ENCODE peak calls at places on chromosomes 6 and 20, in four cellular contexts. Z is GM12878, E is A549, W is WTC11. S is an unnamed sample.

GRCh38 chr20:47917549-47918070 is 132.3 kb upstream of the SULF2 start:
- DNase-seq in Z (no peak), E (no peak), W (no peak), S (no peak)

GRCh38 chr6:14804444-14805210 is 441.2 kb upstream of the JARID2 start:
- DNase-seq in Z (no peak), E (no peak), W (no peak), S (peak)

GRCh38 chr6:131950767-131951575 is at the start of gene CCN2:
- DNase-seq in Z (no peak), E (peak), W (peak), S (no peak)

GRCh38 chr6:108341312-108341711 is 46.5 kb downstream of the AFG1L start:
- DNase-seq in Z (no peak), E (no peak), W (no peak), S (no peak)

GRCh38 chr6:145897552-145897951 is 66.6 kb downstream of the SHPRH start:
- DNase-seq in Z (no peak), E (no peak), W (no peak), S (no peak)

GRCh38 chr20:10344953-10345352 is 89.1 kb downstream of the MKKS start:
- DNase-seq in Z (no peak), E (no peak), W (no peak), S (no peak)

GRCh38 chr6:147567141-147567805 is 58.8 kb downstream of the SAMD5 start:
- DNase-seq in Z (no peak), E (no peak), W (no peak), S (no peak)

GRCh38 chr6:40326689-40327404 is 260.3 kb downstream of the LRFN2 start:
- DNase-seq in Z (no peak), E (no peak), W (no peak), S (no peak)

GRCh38 chr20:25178563-25179438 is 16.7 kb upstream of the ENTPD6 start:
- DNase-seq in Z (no peak), E (peak), W (no peak), S (peak)

GRCh38 chr6:135044639-135045038 is 10.0 kb downstream of the HBS1L start:
- DNase-seq in Z (no peak), E (no peak), W (no peak), S (no peak)

GRCh38 chr6:29517728-29518440 is 30.1 kb upstream of the MAS1L start:
- DNase-seq in Z (no peak), E (no peak), W (no peak), S (no peak)

GRCh38 chr6:111734068-111734825 is 128.6 kb upstream of the TRAF3IP2 start:
- DNase-seq in Z (no peak), E (no peak), W (no peak), S (no peak)

GRCh38 chr6:133774356-133774755 is 114.6 kb upstream of the TCF21 start:
- DNase-seq in Z (no peak), E (peak), W (no peak), S (no peak)

GRCh38 chr6:134357110-134357509 is 39.2 kb upstream of the SGK1 start:
- DNase-seq in Z (no peak), E (no peak), W (no peak), S (no peak)

GRCh38 chr20:59751075-59751711 is 146.9 kb downstream of the PHACTR3 start:
- DNase-seq in Z (peak), E (peak), W (peak), S (peak)

GRCh38 chr6:142833054-142833453 is 111.9 kb downstream of the HIVEP2 start:
- DNase-seq in Z (no peak), E (peak), W (no peak), S (no peak)

GRCh38 chr20:3250091-3250504 is 11.1 kb upstream of the SLC4A11 start:
- DNase-seq in Z (no peak), E (peak), W (peak), S (peak)

GRCh38 chr6:28743271-28743789 is 180.5 kb downstream of the TRIM27 start:
- DNase-seq in Z (no peak), E (peak), W (no peak), S (peak)

GRCh38 chr6:118161364-118161763 is 254.3 kb downstream of the SLC35F1 start:
- DNase-seq in Z (no peak), E (no peak), W (no peak), S (no peak)

GRCh38 chr6:31092769-31093505 is 19.4 kb downstream of the C6orf15 start:
- DNase-seq in Z (no peak), E (no peak), W (no peak), S (peak)

GRCh38 chr6:156107514-156108150 is 652.0 kb upstream of the NOX3 start:
- DNase-seq in Z (no peak), E (no peak), W (no peak), S (no peak)

GRCh38 chr6:30007132-30007764 is 53.8 kb upstream of the POLR1H start:
- DNase-seq in Z (no peak), E (no peak), W (peak), S (no peak)

GRCh38 chr6:137827977-137828815 is 38.9 kb upstream of the TNFAIP3 start:
- DNase-seq in Z (peak), E (no peak), W (no peak), S (no peak)

DNA sequence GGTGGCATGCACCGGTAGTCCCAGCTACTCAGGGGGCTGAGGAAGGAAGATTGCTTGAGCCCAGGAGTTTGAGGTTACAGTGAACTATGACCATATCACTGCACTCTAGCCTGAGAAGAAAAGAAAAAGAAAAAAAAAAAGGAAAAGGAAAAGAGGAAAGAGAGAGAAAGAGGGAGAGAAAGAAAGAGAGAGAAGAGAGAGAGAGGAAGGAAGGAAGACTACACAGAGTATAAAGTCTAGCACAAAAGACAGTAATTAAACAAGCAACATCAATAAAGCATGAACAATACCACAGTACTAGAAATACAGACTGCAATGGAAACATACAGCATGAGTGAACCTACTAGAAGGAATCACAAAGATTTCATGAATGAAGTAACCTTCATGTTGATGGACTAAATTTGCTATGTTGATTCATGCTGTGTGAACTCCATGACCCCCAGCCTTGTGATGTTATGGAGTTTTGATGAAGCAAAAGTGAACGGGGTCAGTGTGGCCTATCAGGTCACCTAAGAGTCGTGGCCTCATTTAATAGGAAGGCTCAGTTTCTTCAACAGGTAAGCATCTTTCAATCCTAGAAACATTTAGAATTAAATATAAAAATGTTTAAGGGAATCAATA is 57.6 kb downstream of the NUDT3 start:
- DNase-seq in Z (no peak), E (no peak), W (no peak), S (no peak)
- TF ChIP-seq ESRRA in Z (no peak), E (no peak), W (no peak), S (no peak)

DNA sequence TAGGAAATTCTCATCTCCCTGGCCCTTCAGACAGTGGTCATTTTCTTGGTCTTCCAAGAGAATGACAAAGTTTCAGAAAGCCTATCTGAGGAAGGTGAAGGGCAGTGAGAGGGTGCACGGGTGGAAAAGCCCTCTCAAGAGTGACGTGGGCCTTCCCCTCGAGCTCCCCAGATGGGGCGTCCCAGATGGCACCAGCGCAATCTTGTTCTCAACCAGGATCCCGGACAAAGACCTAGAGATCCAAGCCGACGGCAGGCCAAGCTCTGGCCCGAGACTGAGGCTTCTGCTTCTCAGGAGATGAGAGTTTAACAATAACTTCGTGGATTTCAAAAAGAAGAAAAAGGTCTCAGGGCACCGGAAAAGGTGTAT is 797 bp upstream of the ZNF133 start:
- DNase-seq in Z (no peak), E (no peak), W (no peak), S (no peak)
- TF ChIP-seq ESRRA in Z (no peak), E (no peak), W (no peak), S (no peak)

DNA sequence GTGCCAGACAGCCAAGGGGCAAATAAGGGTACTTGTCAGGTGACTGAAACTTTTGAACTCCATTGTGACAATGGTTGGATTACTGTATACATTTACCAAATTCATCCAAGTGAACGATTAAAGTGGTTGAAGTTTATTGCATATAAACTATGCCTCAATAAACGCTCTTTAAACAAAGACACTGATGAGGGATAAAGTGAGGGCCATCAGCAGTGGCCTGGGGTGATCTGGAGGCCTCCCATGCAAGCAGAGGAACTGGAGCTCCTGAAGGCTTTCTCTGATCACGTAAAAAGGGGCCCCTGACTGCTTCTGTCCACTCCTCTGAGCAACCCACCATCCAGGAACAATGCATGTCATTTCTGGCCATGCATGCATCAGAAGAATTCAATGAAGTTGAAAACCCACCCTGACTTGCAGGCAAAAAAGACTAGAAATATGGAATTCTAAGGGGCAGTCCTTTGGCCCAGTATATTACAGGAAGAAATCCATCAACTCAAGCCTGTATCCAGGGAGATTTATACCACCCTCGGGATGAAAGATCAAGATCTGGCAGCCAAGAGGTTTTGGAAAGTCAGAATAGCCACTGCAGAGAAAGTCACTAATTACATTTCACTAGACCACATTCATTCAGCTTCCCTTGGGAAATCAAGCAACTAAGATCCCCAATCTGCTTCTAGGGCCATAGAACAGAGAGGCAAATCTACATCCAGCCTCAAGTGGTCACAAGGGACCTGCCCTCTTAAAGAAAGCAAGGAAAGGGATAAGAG is 31.8 kb upstream of the RAB22A start:
- DNase-seq in Z (no peak), E (no peak), W (no peak), S (no peak)
- TF ChIP-seq ESRRA in Z (no peak), E (no peak), W (no peak), S (no peak)

GRCh38 chr6:6699741-6700367 is 111.3 kb downstream of the LY86 start:
- DNase-seq in Z (no peak), E (peak), W (no peak), S (peak)
- TF ChIP-seq ESRRA in Z (no peak), E (no peak), W (no peak), S (no peak)

DNA sequence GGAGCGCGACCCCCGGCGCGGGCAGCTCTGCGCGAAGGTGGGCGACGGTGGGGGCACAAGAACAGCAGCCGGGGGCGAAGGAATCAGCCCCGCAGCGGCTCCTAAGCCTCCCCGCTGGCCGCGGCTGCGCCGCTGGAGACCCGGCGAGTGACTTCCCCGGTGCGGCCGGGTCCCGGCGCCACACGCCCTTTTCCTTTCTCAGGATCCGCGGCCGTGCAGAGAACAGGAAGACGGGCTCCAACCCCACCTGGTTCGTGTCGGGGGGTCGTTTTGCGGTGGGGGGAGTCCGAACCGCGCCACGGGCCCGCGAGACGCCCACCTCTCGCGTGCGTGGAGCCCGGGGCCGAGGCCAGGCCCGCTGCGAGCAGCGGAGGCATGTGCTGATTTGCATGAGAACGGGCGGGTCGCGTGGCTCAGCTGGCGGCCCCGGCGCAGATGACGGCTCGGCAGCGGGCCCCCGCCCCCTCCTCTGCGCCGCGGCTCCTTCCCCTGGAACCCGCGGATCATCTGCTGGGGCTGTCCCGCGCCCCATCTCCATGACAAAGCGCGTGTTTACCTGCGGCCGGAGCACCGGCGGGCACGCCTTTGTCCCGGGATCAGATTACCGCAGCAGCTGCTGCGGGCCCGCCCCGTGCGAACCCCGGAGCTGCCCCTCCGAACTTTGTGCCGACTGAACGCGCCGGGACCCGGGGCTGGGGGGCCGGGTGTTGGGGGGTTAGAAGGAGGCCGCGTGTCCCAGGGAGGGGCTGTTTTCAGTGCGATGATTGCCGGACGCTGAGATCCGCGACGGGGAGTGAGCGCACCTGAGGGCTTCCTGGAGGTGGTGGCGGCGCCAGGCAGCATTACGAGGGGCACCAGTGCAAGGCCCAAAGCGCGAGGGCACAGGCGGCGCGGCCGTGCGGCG is 4.9 kb upstream of the DLL1 start:
- DNase-seq in Z (no peak), E (no peak), W (peak), S (peak)
- TF ChIP-seq ESRRA in Z (no peak), E (no peak), W (peak), S (no peak)

GRCh38 chr6:4316867-4317400 is 181.6 kb upstream of the ECI2 start:
- DNase-seq in Z (no peak), E (peak), W (no peak), S (no peak)
- TF ChIP-seq ESRRA in Z (no peak), E (no peak), W (no peak), S (no peak)

GRCh38 chr20:23874747-23875146 is 4.8 kb downstream of the CST5 start:
- DNase-seq in Z (no peak), E (no peak), W (no peak), S (no peak)
- TF ChIP-seq ESRRA in Z (no peak), E (no peak), W (no peak), S (no peak)

GRCh38 chr6:152952045-152952444 is 30.8 kb downstream of the FBXO5 start:
- DNase-seq in Z (no peak), E (no peak), W (no peak), S (no peak)

GRCh38 chr6:152952866-152953509 is 29.9 kb downstream of the FBXO5 start:
- DNase-seq in Z (no peak), E (peak), W (no peak), S (peak)

GRCh38 chr6:152946484-152946883 is 36.4 kb downstream of the FBXO5 start:
- DNase-seq in Z (no peak), E (no peak), W (no peak), S (no peak)

GRCh38 chr6:152948150-152948768 is 34.6 kb downstream of the FBXO5 start:
- DNase-seq in Z (no peak), E (peak), W (no peak), S (peak)

GRCh38 chr6:152950240-152950639 is 32.6 kb downstream of the FBXO5 start:
- DNase-seq in Z (no peak), E (no peak), W (no peak), S (no peak)
- TF ChIP-seq ESRRA in Z (no peak), E (no peak), W (no peak), S (no peak)

S was measured in K562.